ENCODE peak calls at places on chromosome 11, in six cellular contexts. Y is activated CD4-positive, alpha-beta T cell treated with anti-CD3 and anti-CD28 coated beads for 36 hours; L is NCI-H1417; K is astrocyte; A is NCI-H1105; D is activated B cell treated with CpG ODN at 0.5 μM for 24 hours. S is an unnamed sample.

GRCh38 chr11:80987161-80987560 is 1546.3 kb upstream of the TENM4 start:
- DNase-seq in K (no peak), L (no peak), A (no peak), Y (no peak), D (no peak), S (no peak)

GRCh38 chr11:127994736-127995135 is 592.6 kb downstream of the ETS1 start:
- DNase-seq in Y (no peak), A (no peak), L (no peak), D (no peak), K (peak; percentile 87), S (no peak)

GRCh38 chr11:72856065-72856464 is 41.9 kb downstream of the ATG16L2 start:
- DNase-seq in L (no peak), D (no peak), A (no peak), K (no peak), Y (no peak), S (no peak)

GRCh38 chr11:47002366-47002765 is 65.8 kb downstream of the CSTPP1 start:
- DNase-seq in D (no peak), L (no peak), Y (no peak), K (no peak), A (no peak), S (no peak)

GRCh38 chr11:134611537-134611936 is 199.5 kb upstream of the B3GAT1 start:
- DNase-seq in D (no peak), Y (no peak), L (no peak), K (no peak), A (no peak), S (no peak)

GRCh38 chr11:133821776-133822175 is 23.5 kb downstream of the SPATA19 start:
- DNase-seq in D (no peak), A (peak; percentile 83), L (peak; percentile 69), K (no peak), Y (peak; percentile 66), S (peak; percentile 51)

GRCh38 chr11:69035959-69036340 is 12.8 kb upstream of the TPCN2 start:
- DNase-seq in L (no peak), D (no peak), A (no peak), K (no peak), Y (no peak), S (no peak)

GRCh38 chr11:78228467-78228866 is 39.7 kb downstream of the USP35 start:
- DNase-seq in L (peak; percentile 67), Y (no peak), K (peak; percentile 11), D (no peak), A (peak; percentile 50), S (peak; percentile 20)

GRCh38 chr11:133600876-133601275 is 68.6 kb upstream of the OPCML start:
- DNase-seq in Y (no peak), D (no peak), A (no peak), K (no peak), L (no peak), S (no peak)

GRCh38 chr11:120210651-120211521 is at the start of gene OAF:
- DNase-seq in Y (peak; percentile 70), L (peak; percentile 55), D (peak; percentile 39), K (peak; percentile 77), A (peak; percentile 52), S (peak; percentile 56)

GRCh38 chr11:69075421-69076128 is 26.8 kb downstream of the TPCN2 start:
- DNase-seq in K (peak; percentile 100), L (no peak), A (no peak), D (no peak), Y (no peak), S (no peak)

GRCh38 chr11:92867913-92868619 is 101.4 kb upstream of the MTNR1B start:
- DNase-seq in Y (no peak), D (no peak), A (peak; percentile 95), L (peak; percentile 91), K (no peak), S (no peak)

GRCh38 chr11:134349109-134349801 is 17.5 kb downstream of the GLB1L2 start:
- DNase-seq in A (no peak), Y (no peak), D (no peak), L (no peak), K (no peak), S (no peak)

GRCh38 chr11:2166091-2166851 is 5.3 kb upstream of the INS start:
- DNase-seq in K (no peak), A (peak; percentile 20), Y (peak; percentile 67), L (no peak), D (no peak), S (peak; percentile 56)

GRCh38 chr11:10666976-10667892 is 26.3 kb downstream of the IRAG1 start:
- DNase-seq in D (no peak), K (no peak), Y (no peak), L (no peak), A (no peak), S (no peak)

GRCh38 chr11:33695051-33695566 is 5.5 kb downstream of the C11orf91 start:
- DNase-seq in D (no peak), A (no peak), Y (no peak), K (no peak), L (no peak), S (no peak)

GRCh38 chr11:106763516-106763915 is 254.8 kb downstream of the GUCY1A2 start:
- DNase-seq in L (no peak), D (no peak), Y (no peak), A (no peak), K (peak; percentile 7), S (no peak)

GRCh38 chr11:8219257-8220021 is 44.2 kb downstream of the LMO1 start:
- DNase-seq in K (peak; percentile 36), Y (peak; percentile 48), L (peak; percentile 24), A (peak; percentile 30), D (no peak), S (peak; percentile 33)

GRCh38 chr11:77636738-77637344 is 753 bp downstream of the CLNS1A start:
- DNase-seq in K (no peak), D (no peak), A (peak; percentile 0), L (no peak), Y (no peak), S (no peak)

GRCh38 chr11:17354070-17354924 is 2.7 kb downstream of the NCR3LG1 start:
- DNase-seq in D (no peak), Y (peak; percentile 76), L (peak; percentile 71), K (peak; percentile 39), A (peak; percentile 56), S (peak; percentile 70)

GRCh38 chr11:61129608-61130523 is 27.6 kb downstream of the CD5 start:
- DNase-seq in Y (peak; percentile 97), K (peak; percentile 76), L (no peak), D (peak; percentile 82), A (no peak), S (peak; percentile 95)

GRCh38 chr11:46367244-46367915 is 14.1 kb upstream of the MDK start:
- DNase-seq in K (no peak), D (peak; percentile 62), Y (peak; percentile 87), A (peak; percentile 41), L (peak; percentile 42), S (peak; percentile 84)

GRCh38 chr11:69196322-69197169 is 40.8 kb downstream of the SMIM38 start:
- DNase-seq in K (no peak), A (no peak), Y (no peak), L (no peak), D (no peak), S (no peak)

GRCh38 chr11:9825315-9825714 is 161.4 kb downstream of the SWAP70 start:
- DNase-seq in K (no peak), A (no peak), L (no peak), D (no peak), Y (no peak), S (no peak)

GRCh38 chr11:100329352-100329751 is 357.7 kb upstream of the ARHGAP42 start:
- DNase-seq in Y (no peak), D (no peak), K (no peak), L (peak; percentile 47), A (no peak), S (no peak)

S was measured in activated CD4-positive, alpha-beta memory T cell treated with anti-CD3 and anti-CD28 coated beads for 36 hours.